ENCODE peak calls at places on chromosomes 5 and 9, in six cellular contexts. E is HepG2, B is IMR-90, J is MM.1S, T is K562, Z is fibroblast of lung. P is an unnamed sample.
A peak's percentile ranks its signal among the peaks of the same experiment; 100 is the strongest.

GRCh38 chr5:102666164-102666951 is 88.7 kb upstream of the PAM start:
- DNase-seq in E (no peak), B (no peak), J (no peak), T (no peak), Z (peak; percentile 61), P (no peak)

GRCh38 chr9:121447341-121447834 is 52.3 kb downstream of the GGTA1 start:
- DNase-seq in E (no peak), B (peak; percentile 76), J (peak; percentile 16), T (no peak), Z (peak; percentile 91), P (no peak)

GRCh38 chr5:104186100-104186499 is 623.5 kb upstream of the NUDT12 start:
- DNase-seq in E (no peak), B (no peak), J (peak; percentile 58), T (no peak), Z (peak; percentile 62), P (peak; percentile 36)

GRCh38 chr9:16873131-16873787 is 2.8 kb upstream of the BNC2 start:
- DNase-seq in E (no peak), B (peak; percentile 82), J (no peak), T (no peak), Z (peak; percentile 65), P (no peak)

GRCh38 chr9:81183763-81184162 is 505.6 kb downstream of the TLE1 start:
- DNase-seq in E (no peak), B (peak; percentile 86), J (no peak), T (no peak), Z (peak; percentile 94), P (no peak)

GRCh38 chr5:146516151-146516475 is at the start of gene GPR151:
- DNase-seq in E (no peak), B (peak; percentile 9), J (no peak), T (no peak), Z (peak; percentile 9), P (no peak)

GRCh38 chr5:139733289-139733688 is 62.3 kb upstream of the PSD2 start:
- DNase-seq in E (no peak), B (no peak), J (no peak), T (no peak), Z (no peak), P (no peak)

GRCh38 chr5:133680830-133681555 is 68.7 kb upstream of the FSTL4 start:
- DNase-seq in E (no peak), B (no peak), J (no peak), T (no peak), Z (no peak), P (no peak)

GRCh38 chr5:87411586-87412416 is 929 bp downstream of the CCNH start:
- DNase-seq in E (peak; percentile 33), B (peak; percentile 63), J (peak; percentile 42), T (peak; percentile 33), Z (peak; percentile 76), P (no peak)

GRCh38 chr9:76560481-76560891 is 101.5 kb downstream of the GCNT1 start:
- DNase-seq in E (no peak), B (peak; percentile 75), J (no peak), T (no peak), Z (peak; percentile 84), P (no peak)

GRCh38 chr9:87213948-87214347 is 266.6 kb upstream of the GAS1 start:
- DNase-seq in E (no peak), B (peak; percentile 69), J (no peak), T (no peak), Z (peak; percentile 53), P (no peak)

GRCh38 chr5:108521841-108522506 is 140.1 kb upstream of the FBXL17 start:
- DNase-seq in E (peak; percentile 53), B (peak; percentile 72), J (peak; percentile 76), T (peak; percentile 51), Z (peak; percentile 48), P (peak; percentile 9)

GRCh38 chr9:72538926-72539702 is 17.7 kb downstream of the TMC1 start:
- DNase-seq in E (no peak), B (no peak), J (no peak), T (no peak), Z (no peak), P (no peak)

GRCh38 chr9:76655970-76656369 is 108.3 kb upstream of the PCA3 start:
- DNase-seq in E (no peak), B (no peak), J (no peak), T (no peak), Z (peak; percentile 41), P (no peak)

GRCh38 chr5:7608772-7609171 is 212.8 kb downstream of the ADCY2 start:
- DNase-seq in E (no peak), B (no peak), J (no peak), T (no peak), Z (no peak), P (no peak)

GRCh38 chr9:3263698-3264097 is 262.1 kb downstream of the RFX3 start:
- DNase-seq in E (no peak), B (no peak), J (no peak), T (no peak), Z (no peak), P (no peak)

GRCh38 chr5:178532666-178533065 is 57.5 kb downstream of the COL23A1 start:
- DNase-seq in E (no peak), B (no peak), J (no peak), T (no peak), Z (no peak), P (no peak)
- H3K27ac ChIP-seq in E (no peak overlapping the region), B (no peak overlapping the region), J (no peak overlapping the region), T (no peak overlapping the region), Z (no peak overlapping the region), P (no peak overlapping the region)

DNA sequence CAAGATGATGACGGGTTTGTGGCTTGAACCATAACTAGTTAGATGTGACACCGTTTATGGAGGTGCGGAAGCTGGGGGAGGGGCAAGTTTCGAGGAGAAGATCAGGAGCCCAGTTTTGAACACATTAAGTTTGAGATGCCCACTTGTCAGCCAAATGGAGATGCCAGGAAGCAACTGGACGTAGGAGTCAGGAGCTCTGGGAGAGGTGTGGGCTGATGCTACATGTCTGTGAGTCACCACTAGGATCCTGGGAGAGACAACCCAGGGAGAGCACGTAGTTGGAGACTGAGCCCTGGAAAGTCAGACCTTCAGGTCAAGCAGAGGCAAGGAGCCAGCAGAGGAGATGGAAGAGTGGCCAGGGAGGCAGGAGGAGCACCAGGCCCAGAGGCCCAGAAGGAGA is 48.8 kb upstream of the SLC25A51 start:
- DNase-seq in E (no peak), B (peak; percentile 96), J (no peak), T (no peak), Z (peak; percentile 87), P (no peak)
- H3K9ac ChIP-seq in E (no peak overlapping the region), B (no peak overlapping the region), J (no peak overlapping the region), T (no peak overlapping the region), Z (no peak overlapping the region), P (peak overlapping the region; percentile 68)

GRCh38 chr5:178080618-178081410 is 32.5 kb upstream of the N4BP3 start:
- DNase-seq in E (no peak), B (no peak), J (no peak), T (no peak), Z (no peak), P (no peak)
- H3K27ac ChIP-seq in E (no peak overlapping the region), B (no peak overlapping the region), J (no peak overlapping the region), T (no peak overlapping the region), Z (no peak overlapping the region), P (no peak overlapping the region)

GRCh38 chr9:18437315-18438200 is 36.4 kb upstream of the ADAMTSL1 start:
- DNase-seq in E (peak; percentile 9), B (peak; percentile 65), J (no peak), T (no peak), Z (peak; percentile 50), P (no peak)
- H3K9ac ChIP-seq in E (no peak overlapping the region), B (peak overlapping the region; percentile 0), J (no peak overlapping the region), T (no peak overlapping the region), Z (no peak overlapping the region), P (no peak overlapping the region)

DNA sequence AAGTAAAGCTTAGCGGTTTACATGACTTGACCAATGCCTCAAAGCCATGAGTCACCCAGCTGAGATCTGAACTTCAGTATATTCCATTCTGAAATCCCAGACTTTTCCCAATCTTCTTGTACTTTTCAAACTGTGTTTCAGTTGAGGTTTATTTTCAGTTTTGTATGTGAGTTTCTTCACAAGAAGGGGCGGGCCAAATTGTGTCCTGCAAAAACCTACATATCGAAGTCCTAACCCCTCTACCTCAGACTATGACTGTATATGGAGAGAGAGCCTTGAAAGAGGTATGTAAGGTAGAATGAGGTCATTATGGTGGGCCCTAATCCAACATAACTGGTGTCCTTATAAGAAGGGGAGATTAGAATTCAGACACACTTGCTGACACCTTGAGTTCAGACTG is 665 bp upstream of the TLR4 start:
- DNase-seq in E (no peak), B (no peak), J (no peak), T (no peak), Z (no peak), P (no peak)
- H3K27ac ChIP-seq in E (no peak overlapping the region), B (no peak overlapping the region), J (peak overlapping the region; percentile 65), T (no peak overlapping the region), Z (peak overlapping the region; percentile 67), P (no peak overlapping the region)

GRCh38 chr5:116090192-116090790 is 5.5 kb downstream of the COMMD10 start:
- DNase-seq in E (peak; percentile 55), B (no peak), J (no peak), T (peak; percentile 19), Z (no peak), P (no peak)
- H3K9ac ChIP-seq in E (peak overlapping the region; percentile 36), B (no peak overlapping the region), J (no peak overlapping the region), T (no peak overlapping the region), Z (no peak overlapping the region), P (no peak overlapping the region)

GRCh38 chr5:157561105-157561504 is 14.5 kb downstream of the ADAM19 start:
- DNase-seq in E (no peak), B (no peak), J (no peak), T (no peak), Z (peak; percentile 82), P (no peak)

GRCh38 chr5:157558681-157559080 is 16.9 kb downstream of the ADAM19 start:
- DNase-seq in E (no peak), B (no peak), J (no peak), T (no peak), Z (peak; percentile 58), P (no peak)

GRCh38 chr5:157559301-157559700 is 16.3 kb downstream of the ADAM19 start:
- DNase-seq in E (no peak), B (peak; percentile 67), J (no peak), T (no peak), Z (peak; percentile 64), P (peak; percentile 36)

GRCh38 chr5:157562111-157562581 is 13.4 kb downstream of the ADAM19 start:
- DNase-seq in E (no peak), B (peak; percentile 63), J (no peak), T (no peak), Z (peak; percentile 59), P (no peak)

GRCh38 chr5:157560560-157560959 is 15.0 kb downstream of the ADAM19 start:
- DNase-seq in E (no peak), B (peak; percentile 65), J (no peak), T (no peak), Z (no peak), P (no peak)
- H3K27ac ChIP-seq in E (no peak overlapping the region), B (peak overlapping the region; percentile 55), J (no peak overlapping the region), T (no peak overlapping the region), Z (no peak overlapping the region), P (no peak overlapping the region)

GRCh38 chr5:53819482-53819881 is 259.0 kb downstream of the NDUFS4 start:
- DNase-seq in E (no peak), B (no peak), J (no peak), T (peak; percentile 67), Z (no peak), P (no peak)

GRCh38 chr5:53817183-53817582 is 256.7 kb downstream of the NDUFS4 start:
- DNase-seq in E (no peak), B (peak; percentile 10), J (no peak), T (no peak), Z (no peak), P (no peak)

GRCh38 chr5:53820119-53820801 is 259.8 kb downstream of the NDUFS4 start:
- DNase-seq in E (no peak), B (no peak), J (no peak), T (no peak), Z (no peak), P (no peak)

GRCh38 chr5:53814819-53815218 is 254.4 kb downstream of the NDUFS4 start:
- DNase-seq in E (no peak), B (no peak), J (no peak), T (no peak), Z (no peak), P (no peak)

GRCh38 chr5:53815471-53815870 is 255.0 kb downstream of the NDUFS4 start:
- DNase-seq in E (no peak), B (no peak), J (no peak), T (no peak), Z (no peak), P (no peak)
- H3K9ac ChIP-seq in E (no peak overlapping the region), B (no peak overlapping the region), J (no peak overlapping the region), T (no peak overlapping the region), Z (no peak overlapping the region), P (no peak overlapping the region)

P was measured in keratinocyte.